ENCODE peak calls at places on chromosomes 12 and 14, in nine cellular contexts. A is left ventricle myocardium inferior; Z is CD8-positive, alpha-beta T cell; U is esophagus muscularis mucosa; N is heart left ventricle; P is H9; O is fibroblast of lung; X is HAP-1; S is tibial artery. W is an unnamed sample. For H3K4me1, the result is how much of the 10 kb centered on the place peaks cover.

GRCh38 chr12:99259040-99259934 is 388.3 kb upstream of the GARIN6 start:
- DNase-seq in A (no peak), Z (no peak), U (no peak), N (no peak), P (no peak), O (peak), X (no peak), S (no peak), W (no peak)

GRCh38 chr12:50505945-50506344 is 1.2 kb downstream of the DIP2B start:
- DNase-seq in A (no peak), Z (no peak), U (no peak), N (peak), P (no peak), O (peak), X (no peak), S (no peak), W (peak)

GRCh38 chr14:24741871-24742270 is 107.9 kb upstream of the GZMB start:
- DNase-seq in A (no peak), Z (no peak), U (no peak), N (no peak), P (no peak), O (peak), X (no peak), S (no peak), W (no peak)

GRCh38 chr12:5433081-5433839 is 1.4 kb downstream of the NTF3 start:
- DNase-seq in A (no peak), Z (no peak), U (peak), N (peak), P (peak), O (peak), X (no peak), S (peak), W (no peak)

GRCh38 chr12:53217049-53217929 is 10.2 kb upstream of the ITGB7 start:
- DNase-seq in A (peak), Z (no peak), U (no peak), N (no peak), P (peak), O (no peak), X (peak), S (no peak), W (no peak)

GRCh38 chr14:63603749-63604277 is 37.9 kb downstream of the WDR89 start:
- DNase-seq in A (no peak), Z (no peak), U (no peak), N (no peak), P (no peak), O (no peak), X (no peak), S (no peak), W (no peak)

GRCh38 chr14:104877806-104878550 is 12.9 kb downstream of the CEP170B start:
- DNase-seq in A (peak), Z (no peak), U (no peak), N (no peak), P (no peak), O (no peak), X (no peak), S (no peak), W (no peak)

GRCh38 chr14:78007160-78007559 is 163.0 kb upstream of the NRXN3 start:
- DNase-seq in A (no peak), Z (no peak), U (no peak), N (no peak), P (no peak), O (peak), X (no peak), S (no peak), W (no peak)

GRCh38 chr12:103915306-103915705 is 14.9 kb upstream of the HSP90B1 start:
- DNase-seq in A (no peak), Z (no peak), U (no peak), N (no peak), P (no peak), O (peak), X (no peak), S (no peak), W (no peak)

GRCh38 chr12:107379852-107380567 is 286.7 kb upstream of the CRY1 start:
- DNase-seq in A (no peak), Z (no peak), U (no peak), N (no peak), P (no peak), O (peak), X (peak), S (no peak), W (no peak)

GRCh38 chr14:103007555-103007954 is 49.8 kb downstream of the CDC42BPB start:
- DNase-seq in A (peak), Z (no peak), U (no peak), N (peak), P (no peak), O (no peak), X (no peak), S (no peak), W (peak)
- H3K4me1 ChIP-seq in A (under half), Z (under half), U (under half), N (under half), P (under half), O (under half), X (under half), S (under half), W (under half)

GRCh38 chr12:51971679-51972423 is 20.4 kb downstream of the ACVR1B start:
- DNase-seq in A (no peak), Z (no peak), U (no peak), N (no peak), P (no peak), O (no peak), X (no peak), S (no peak), W (peak)
- H3K4me1 ChIP-seq in A (half or more), Z (half or more), U (half or more), N (under half), P (under half), O (under half), X (under half), S (under half), W (half or more)

GRCh38 chr14:93076755-93077154 is 39.0 kb downstream of the ITPK1 start:
- DNase-seq in A (no peak), Z (no peak), U (no peak), N (no peak), P (no peak), O (no peak), X (no peak), S (no peak), W (no peak)
- H3K4me1 ChIP-seq in A (half or more), Z (half or more), U (half or more), N (half or more), P (under half), O (under half), X (under half), S (under half), W (under half)

GRCh38 chr14:54758041-54758440 is 144.6 kb downstream of the GCH1 start:
- DNase-seq in A (no peak), Z (no peak), U (no peak), N (no peak), P (no peak), O (no peak), X (no peak), S (peak), W (no peak)

GRCh38 chr14:54754623-54755386 is 147.8 kb downstream of the GCH1 start:
- DNase-seq in A (no peak), Z (no peak), U (no peak), N (no peak), P (no peak), O (no peak), X (no peak), S (no peak), W (no peak)

GRCh38 chr14:54759982-54760585 is 142.5 kb downstream of the GCH1 start:
- DNase-seq in A (no peak), Z (no peak), U (no peak), N (no peak), P (no peak), O (no peak), X (no peak), S (peak), W (no peak)

GRCh38 chr14:54754116-54754622 is 148.5 kb downstream of the GCH1 start:
- DNase-seq in A (no peak), Z (no peak), U (no peak), N (no peak), P (no peak), O (no peak), X (no peak), S (no peak), W (no peak)

GRCh38 chr14:54756656-54757392 is 145.8 kb downstream of the GCH1 start:
- DNase-seq in A (no peak), Z (no peak), U (no peak), N (no peak), P (no peak), O (no peak), X (no peak), S (peak), W (no peak)
- H3K4me1 ChIP-seq in A (half or more), Z (under half), U (under half), N (under half), P (under half), O (under half), X (under half), S (under half), W (under half)

GRCh38 chr12:57241556-57242310 is 9.3 kb downstream of the STAC3 start:
- DNase-seq in A (no peak), Z (no peak), U (no peak), N (no peak), P (no peak), O (no peak), X (no peak), S (peak), W (no peak)

GRCh38 chr12:57240926-57241555 is 9.9 kb downstream of the STAC3 start:
- DNase-seq in A (no peak), Z (no peak), U (no peak), N (no peak), P (peak), O (no peak), X (peak), S (no peak), W (no peak)

GRCh38 chr12:57238854-57239554 is 9.5 kb downstream of the SHMT2 start:
- DNase-seq in A (peak), Z (peak), U (peak), N (peak), P (peak), O (peak), X (peak), S (peak), W (peak)

GRCh38 chr12:57239587-57240068 is 10.1 kb downstream of the SHMT2 start:
- DNase-seq in A (no peak), Z (no peak), U (no peak), N (no peak), P (peak), O (no peak), X (no peak), S (no peak), W (no peak)

DNA sequence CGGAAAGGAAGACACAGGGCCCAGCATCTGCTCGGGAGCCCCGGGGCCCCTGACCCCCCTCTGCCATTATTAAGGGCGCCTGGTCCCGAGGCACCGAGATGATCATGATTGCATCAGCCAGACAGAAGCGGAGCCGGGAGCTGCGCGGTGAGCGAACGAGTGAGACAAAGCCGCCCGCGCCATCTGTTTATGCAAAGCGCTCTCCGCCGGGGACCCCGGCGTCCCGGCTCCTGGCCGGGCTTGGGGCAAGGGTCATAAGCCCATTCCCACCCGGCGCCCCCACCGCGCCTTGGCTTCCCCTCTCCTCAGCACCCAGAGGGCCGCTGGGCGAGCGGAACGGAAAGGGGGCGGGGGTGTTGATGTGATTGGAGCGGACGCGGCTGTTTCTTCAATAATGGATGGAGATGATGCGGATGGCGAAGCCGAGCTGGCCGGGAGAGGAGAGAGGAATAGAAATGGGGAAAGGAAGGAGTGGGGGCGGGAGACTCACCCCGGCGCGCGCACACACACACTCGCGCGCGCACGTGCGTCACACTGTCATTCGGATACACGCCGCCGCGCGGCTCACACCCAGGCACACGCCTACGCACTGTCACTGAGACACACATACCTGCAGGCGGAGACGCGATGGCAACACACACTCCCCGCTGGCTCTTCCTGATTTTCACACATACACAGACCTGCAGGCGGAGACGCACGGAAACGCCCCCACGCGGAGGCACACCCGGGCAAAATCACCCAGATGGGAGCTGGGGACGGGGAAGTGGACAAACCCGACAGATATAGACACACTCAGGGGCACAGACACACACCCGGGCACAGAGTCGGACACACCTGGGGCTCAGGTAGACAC is 10.7 kb downstream of the STAC3 start:
- DNase-seq in A (peak), Z (peak), U (no peak), N (no peak), P (peak), O (peak), X (peak), S (peak), W (no peak)
- H3K4me1 ChIP-seq in A (half or more), Z (half or more), U (half or more), N (half or more), P (under half), O (under half), X (under half), S (under half), W (under half)

W was measured in endothelial cell of umbilical vein.